ENCODE peak calls at places on chromosomes 2 and 18, in six cellular contexts. M is brain microvascular endothelial cell; V is endothelial cell; T is foreskin fibroblast; K is neural progenitor cell; I is CD4-positive, alpha-beta T cell. G is an unnamed sample.

GRCh38 chr2:9914384-9915065 is 37.0 kb upstream of the GRHL1 start:
- DNase-seq in V (no peak), M (peak; percentile 74), I (no peak), T (peak; percentile 72), K (no peak), G (peak; percentile 81)

GRCh38 chr2:16069933-16070647 is 129.7 kb downstream of the MYCN start:
- DNase-seq in K (peak; percentile 71), T (no peak), V (no peak), M (no peak), I (no peak), G (no peak)

GRCh38 chr18:55302337-55302833 is 285.6 kb downstream of the TCF4 start:
- DNase-seq in T (peak; percentile 36), I (no peak), K (peak; percentile 14), V (no peak), M (no peak), G (no peak)

GRCh38 chr2:45329045-45329677 is 281.9 kb downstream of the SRBD1 start:
- DNase-seq in T (peak; percentile 47), M (peak; percentile 58), V (no peak), K (peak; percentile 20), I (no peak), G (peak; percentile 30)

GRCh38 chr2:22756644-22757043 is 628.3 kb upstream of the KLHL29 start:
- DNase-seq in M (no peak), T (no peak), V (no peak), I (no peak), K (no peak), G (no peak)

GRCh38 chr2:226902041-226902972 is 66.5 kb downstream of the RHBDD1 start:
- DNase-seq in V (no peak), T (no peak), K (no peak), M (no peak), I (no peak), G (peak; percentile 4)

GRCh38 chr2:191264647-191265079 is 19.5 kb downstream of the MYO1B start:
- DNase-seq in K (no peak), T (peak; percentile 78), I (no peak), V (no peak), M (peak; percentile 84), G (peak; percentile 91)

GRCh38 chr18:75931079-75931478 is 503.6 kb upstream of the SMIM21 start:
- DNase-seq in T (no peak), V (no peak), K (no peak), I (no peak), M (no peak), G (no peak)

GRCh38 chr2:231711677-231712461 is 3.5 kb downstream of the PTMA start:
- DNase-seq in K (no peak), T (no peak), I (no peak), M (no peak), V (no peak), G (no peak)

GRCh38 chr2:43276962-43277383 is 50.6 kb upstream of the ZFP36L2 start:
- DNase-seq in T (no peak), K (no peak), V (no peak), I (no peak), M (no peak), G (peak; percentile 18)

GRCh38 chr2:171807130-171807529 is 86.9 kb downstream of the SLC25A12 start:
- DNase-seq in V (no peak), I (no peak), K (no peak), M (peak; percentile 7), T (no peak), G (no peak)

GRCh38 chr2:39929531-39929930 is 150.5 kb upstream of the THUMPD2 start:
- DNase-seq in V (no peak), I (no peak), K (no peak), M (no peak), T (no peak), G (no peak)

GRCh38 chr2:76310894-76311293 is 600.2 kb upstream of the GCFC2 start:
- DNase-seq in K (no peak), M (no peak), I (no peak), T (no peak), V (no peak), G (no peak)

GRCh38 chr2:98907385-98907784 is 28.6 kb downstream of the CRACDL start:
- DNase-seq in M (no peak), V (no peak), K (no peak), I (no peak), T (no peak), G (no peak)

GRCh38 chr2:218781691-218782528 is at the start of gene CYP27A1:
- DNase-seq in M (no peak), V (peak; percentile 38), T (peak; percentile 24), K (peak; percentile 71), I (no peak), G (peak; percentile 22)

GRCh38 chr18:75071484-75071785 is 137.5 kb downstream of the PTGR3 start:
- DNase-seq in T (no peak), K (no peak), I (no peak), V (no peak), M (no peak), G (no peak)

GRCh38 chr2:46184794-46185583 is 112.2 kb upstream of the EPAS1 start:
- DNase-seq in I (no peak), T (no peak), V (no peak), M (no peak), K (no peak), G (no peak)

GRCh38 chr18:76751538-76751890 is 70.8 kb upstream of the ZNF236 start:
- DNase-seq in K (no peak), V (no peak), T (no peak), I (no peak), M (no peak), G (no peak)

GRCh38 chr2:125684256-125684655 is 971.7 kb upstream of the GYPC start:
- DNase-seq in M (no peak), T (no peak), K (no peak), I (no peak), V (no peak), G (no peak)

GRCh38 chr2:72098935-72099334 is 48.7 kb downstream of the CYP26B1 start:
- DNase-seq in K (no peak), V (no peak), M (no peak), I (no peak), T (no peak), G (no peak)

GRCh38 chr2:43302311-43303051 is 76.1 kb upstream of the ZFP36L2 start:
- DNase-seq in K (no peak), V (no peak), M (no peak), T (no peak), I (no peak), G (no peak)

GRCh38 chr2:236162804-236163482 is 5.2 kb downstream of the GBX2 start:
- DNase-seq in T (no peak), V (no peak), M (no peak), K (peak; percentile 56), I (no peak), G (no peak)

GRCh38 chr2:211453311-211453894 is 897.0 kb downstream of the CPS1 start:
- DNase-seq in M (no peak), T (no peak), I (no peak), K (no peak), V (no peak), G (no peak)

GRCh38 chr2:216195565-216195978 is 86.4 kb downstream of the XRCC5 start:
- DNase-seq in M (peak; percentile 67), V (no peak), T (peak; percentile 76), I (no peak), K (no peak), G (peak; percentile 88)

GRCh38 chr18:48927286-48928080 is 23.3 kb downstream of the SMAD7 start:
- DNase-seq in V (no peak), M (no peak), K (no peak), I (no peak), T (no peak), G (no peak)

GRCh38 chr18:48923746-48924580 is 26.8 kb downstream of the SMAD7 start:
- DNase-seq in V (no peak), T (peak; percentile 68), K (no peak), I (no peak), M (no peak), G (peak; percentile 66)

GRCh38 chr18:48922801-48923730 is 27.7 kb downstream of the SMAD7 start:
- DNase-seq in T (peak; percentile 72), I (no peak), V (no peak), M (peak; percentile 63), K (peak; percentile 27), G (peak; percentile 94)

GRCh38 chr18:48926420-48926857 is 24.3 kb downstream of the SMAD7 start:
- DNase-seq in V (no peak), K (no peak), I (no peak), T (no peak), M (no peak), G (no peak)

GRCh38 chr18:48924621-48925601 is 25.9 kb downstream of the SMAD7 start:
- DNase-seq in K (peak; percentile 44), M (no peak), V (no peak), I (no peak), T (no peak), G (no peak)
- TF ChIP-seq CTCF in K (no peak), M (peak; percentile 23), V (no peak), I (no peak), T (peak; percentile 2), G (peak; percentile 6)

GRCh38 chr2:74544634-74545033 is 9.1 kb downstream of the LOXL3 start:
- DNase-seq in T (no peak), I (no peak), V (no peak), M (no peak), K (no peak), G (no peak)
- TF ChIP-seq CTCF in T (no peak), I (peak; percentile 21), V (no peak), M (peak; percentile 38), K (no peak), G (no peak)

GRCh38 chr2:194735837-194736542 is 921.0 kb upstream of the SLC39A10 start:
- DNase-seq in K (no peak), I (no peak), M (no peak), T (no peak), V (no peak), G (no peak)
- TF ChIP-seq CTCF in K (no peak), I (no peak), M (no peak), T (no peak), V (no peak), G (no peak)

GRCh38 chr18:45014047-45014501 is 333.4 kb downstream of the SETBP1 start:
- DNase-seq in T (peak; percentile 83), K (peak; percentile 32), M (peak; percentile 87), I (no peak), V (no peak), G (peak; percentile 88)
- TF ChIP-seq CTCF in T (peak; percentile 43), K (peak; percentile 16), M (peak; percentile 82), I (no peak), V (peak; percentile 33), G (no peak)

GRCh38 chr2:182649316-182649715 is 66.7 kb upstream of the DNAJC10 start:
- DNase-seq in V (peak; percentile 29), K (peak; percentile 71), T (no peak), M (peak; percentile 27), I (no peak), G (peak; percentile 39)
- TF ChIP-seq CTCF in V (peak; percentile 21), K (peak; percentile 66), T (peak; percentile 65), M (peak; percentile 75), I (no peak), G (peak; percentile 77)

GRCh38 chr2:173457366-173457765 is 102.7 kb downstream of the CDCA7 start:
- DNase-seq in I (no peak), T (no peak), K (no peak), V (no peak), M (no peak), G (no peak)

GRCh38 chr2:173468394-173468793 is 113.7 kb downstream of the CDCA7 start:
- DNase-seq in T (no peak), I (no peak), V (no peak), M (no peak), K (no peak), G (no peak)

GRCh38 chr2:173459363-173459762 is 104.7 kb downstream of the CDCA7 start:
- DNase-seq in K (no peak), I (no peak), M (no peak), V (no peak), T (no peak), G (no peak)

GRCh38 chr2:173467751-173468150 is 113.1 kb downstream of the CDCA7 start:
- DNase-seq in V (no peak), I (no peak), T (no peak), K (no peak), M (no peak), G (no peak)

GRCh38 chr2:173462908-173463840 is 108.5 kb downstream of the CDCA7 start:
- DNase-seq in K (peak; percentile 43), T (no peak), I (no peak), V (no peak), M (no peak), G (no peak)
- TF ChIP-seq CTCF in K (no peak), T (no peak), I (no peak), V (no peak), M (no peak), G (no peak)

G was measured in astrocyte of the spinal cord.